ENCODE peak calls at places on chromosome 13, in four cellular contexts. Q, B, W and E are unnamed samples.

GRCh38 chr13:85367887-85368286 is 431.3 kb downstream of the SLITRK6 start:
- DNase-seq in Q (no peak), B (no peak), W (no peak), E (no peak)

GRCh38 chr13:51816604-51817254 is 12.8 kb upstream of the DHRS12 start:
- DNase-seq in Q (no peak), B (no peak), W (no peak), E (no peak)

GRCh38 chr13:26202365-26202972 is 19.6 kb downstream of the RNF6 start:
- DNase-seq in Q (no peak), B (no peak), W (no peak), E (no peak)

GRCh38 chr13:57553932-57554331 is 77.6 kb upstream of the PCDH17 start:
- DNase-seq in Q (no peak), B (no peak), W (no peak), E (no peak)

GRCh38 chr13:44347905-44348304 is 25.7 kb upstream of the SERP2 start:
- DNase-seq in Q (no peak), B (no peak), W (no peak), E (no peak)

GRCh38 chr13:44237276-44237767 is 136.3 kb upstream of the SERP2 start:
- DNase-seq in Q (no peak), B (no peak), W (no peak), E (no peak)

GRCh38 chr13:94329754-94330551 is 149.5 kb downstream of the DCT start:
- DNase-seq in Q (no peak), B (no peak), W (no peak), E (no peak)

GRCh38 chr13:59722580-59722900 is 441.2 kb downstream of the DIAPH3 start:
- DNase-seq in Q (no peak), B (no peak), W (no peak), E (no peak)

GRCh38 chr13:60134376-60134775 is 29.4 kb downstream of the DIAPH3 start:
- DNase-seq in Q (no peak), B (no peak), W (no peak), E (no peak)

GRCh38 chr13:108095036-108095435 is 120.3 kb downstream of the LIG4 start:
- DNase-seq in Q (no peak), B (no peak), W (no peak), E (no peak)

GRCh38 chr13:24737042-24737441 is 26.9 kb upstream of the RNF17 start:
- DNase-seq in Q (no peak), B (no peak), W (no peak), E (no peak)

GRCh38 chr13:98784666-98785065 is 32.2 kb upstream of the SLC15A1 start:
- DNase-seq in Q (no peak), B (no peak), W (no peak), E (no peak)

GRCh38 chr13:67303661-67304333 is 73.7 kb upstream of the PCDH9 start:
- DNase-seq in Q (no peak), B (no peak), W (no peak), E (no peak)

GRCh38 chr13:46953331-46953730 is 56.5 kb upstream of the HTR2A start:
- DNase-seq in Q (no peak), B (no peak), W (no peak), E (no peak)

GRCh38 chr13:43058318-43058674 is 34.9 kb downstream of the DNAJC15 start:
- DNase-seq in Q (no peak), B (peak; percentile 85), W (no peak), E (no peak)

GRCh38 chr13:45511310-45512147 is 46.8 kb downstream of the COG3 start:
- DNase-seq in Q (no peak), B (no peak), W (no peak), E (no peak)

GRCh38 chr13:76610819-76611415 is 275.3 kb downstream of the KCTD12 start:
- DNase-seq in Q (no peak), B (no peak), W (no peak), E (no peak)

GRCh38 chr13:98890920-98891319 is 86.9 kb downstream of the DOCK9 start:
- DNase-seq in Q (no peak), B (no peak), W (no peak), E (no peak)

GRCh38 chr13:54805743-54806142 is 1777.1 kb downstream of the OLFM4 start:
- DNase-seq in Q (no peak), B (no peak), W (no peak), E (no peak)

GRCh38 chr13:51148223-51148951 is 37.3 kb upstream of the C13orf42 start:
- DNase-seq in Q (no peak), B (no peak), W (no peak), E (no peak)

GRCh38 chr13:108223850-108224503 is 5.8 kb downstream of the ABHD13 start:
- DNase-seq in Q (no peak), B (no peak), W (no peak), E (no peak)

GRCh38 chr13:90564096-90564495 is 783.4 kb upstream of the MIR17HG start:
- DNase-seq in Q (no peak), B (no peak), W (no peak), E (no peak)

GRCh38 chr13:59247166-59247565 is 916.6 kb downstream of the DIAPH3 start:
- DNase-seq in Q (peak; percentile 49), B (no peak), W (peak; percentile 45), E (no peak)

GRCh38 chr13:31556376-31556775 is 182.9 kb upstream of the RXFP2 start:
- DNase-seq in Q (no peak), B (no peak), W (no peak), E (no peak)

GRCh38 chr13:71360041-71360440 is 507.0 kb downstream of the DACH1 start:
- DNase-seq in Q (no peak), B (no peak), W (no peak), E (no peak)

GRCh38 chr13:108993346-108993745 is 363.9 kb downstream of the MYO16 start:
- DNase-seq in Q (no peak), B (no peak), W (no peak), E (no peak)

GRCh38 chr13:65966991-65967451 is 1263.1 kb downstream of the PCDH9 start:
- DNase-seq in Q (no peak), B (peak; percentile 45), W (no peak), E (no peak)

GRCh38 chr13:73138967-73139491 is 80.2 kb downstream of the KLF5 start:
- DNase-seq in Q (no peak), B (peak; percentile 85), W (no peak), E (no peak)

GRCh38 chr13:110124201-110124600 is 182.8 kb downstream of the COL4A1 start:
- DNase-seq in Q (no peak), B (no peak), W (no peak), E (no peak)

DNA sequence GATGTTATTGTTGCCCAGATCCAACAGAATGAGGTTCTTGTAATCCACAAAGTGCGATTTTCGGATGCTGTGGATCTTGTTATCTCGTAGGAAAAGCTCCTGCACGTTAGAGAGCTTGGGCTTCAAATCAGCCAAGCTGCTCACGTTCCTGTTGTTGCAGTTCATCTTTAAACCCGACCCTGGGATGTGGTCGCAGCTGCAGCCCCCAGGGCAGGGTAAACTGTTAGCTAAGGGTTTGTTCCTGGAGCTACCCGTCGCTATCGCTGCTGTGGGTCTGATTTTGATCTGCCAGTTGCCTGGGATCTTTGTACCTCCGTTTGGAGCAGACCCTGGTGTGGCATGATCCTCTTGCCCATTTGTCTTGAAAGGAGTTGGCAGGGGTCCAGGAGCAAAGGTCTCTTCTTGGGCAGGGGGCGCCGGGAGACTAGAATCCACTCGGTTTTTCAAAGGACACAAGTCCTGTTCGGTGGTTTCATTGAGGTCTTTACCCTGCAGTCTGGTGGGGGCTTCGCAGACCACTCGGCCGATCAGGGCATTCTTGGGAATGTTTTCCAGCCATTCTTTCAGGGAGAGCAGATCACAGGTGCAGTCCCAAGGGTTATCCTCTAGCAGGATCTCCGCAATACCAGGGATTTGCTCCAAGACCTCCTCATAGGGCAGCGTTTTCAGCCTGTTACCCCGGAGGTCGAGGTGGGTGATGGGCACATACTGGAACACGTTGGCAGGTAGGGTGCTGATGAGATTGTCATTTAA is 1.8 kb downstream of the SLITRK1 start:
- DNase-seq in Q (no peak), B (peak; percentile 25), W (no peak), E (no peak)
- H3K4me3 ChIP-seq in Q (no peak overlapping the region), B (no peak overlapping the region), W (no peak overlapping the region), E (no peak overlapping the region)

GRCh38 chr13:95697052-95697680 is 20.2 kb downstream of the DNAJC3 start:
- DNase-seq in Q (no peak), B (no peak), W (no peak), E (no peak)

GRCh38 chr13:95698047-95698749 is 21.3 kb downstream of the DNAJC3 start:
- DNase-seq in Q (no peak), B (no peak), W (no peak), E (no peak)
- TF ChIP-seq CTCF in Q (no peak), B (peak; percentile 23), W (no peak), E (no peak)

GRCh38 chr13:33280550-33280905 is 5.0 kb downstream of the STARD13 start:
- DNase-seq in Q (no peak), B (no peak), W (no peak), E (no peak)
- H3K4me1 ChIP-seq in Q (peaks cover 13% of the 10 kb centered on the region), B (peaks cover 8% of the 10 kb centered on the region), W (peaks cover 64% of the 10 kb centered on the region), E (peaks cover 84% of the 10 kb centered on the region)

DNA sequence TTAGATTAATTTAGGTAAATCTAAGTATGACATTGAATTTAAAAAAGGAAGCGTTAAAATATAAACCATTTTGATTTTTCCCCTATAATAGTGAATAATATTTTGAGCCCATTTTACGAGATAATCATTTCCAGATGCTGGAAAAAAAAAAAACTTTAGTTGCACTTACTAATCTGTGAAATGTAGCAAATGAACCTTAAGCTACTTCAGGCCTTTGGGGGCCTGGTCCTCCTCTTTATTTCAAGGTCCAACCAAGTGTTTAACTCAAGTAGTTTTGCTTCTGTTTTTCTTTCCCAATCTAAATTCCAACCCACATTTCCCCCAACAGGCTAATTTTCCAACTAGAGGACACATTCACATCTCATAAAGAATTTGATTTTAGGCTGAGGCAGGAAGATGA is 101.2 kb downstream of the TNFRSF19 start:
- DNase-seq in Q (no peak), B (no peak), W (no peak), E (no peak)
- H3K4me3 ChIP-seq in Q (no peak overlapping the region), B (no peak overlapping the region), W (no peak overlapping the region), E (no peak overlapping the region)

GRCh38 chr13:41193919-41194824 is at the start of gene KBTBD7:
- DNase-seq in Q (peak; percentile 92), B (peak; percentile 96), W (peak; percentile 96), E (peak; percentile 81)
- TF ChIP-seq CTCF in Q (no peak), B (no peak), W (no peak), E (peak; percentile 42)

GRCh38 chr13:113862191-113862765 is 1.6 kb downstream of the GAS6 start:
- DNase-seq in Q (no peak), B (no peak), W (peak; percentile 32), E (no peak)

GRCh38 chr13:113860051-113860471 is 3.8 kb downstream of the GAS6 start:
- DNase-seq in Q (peak; percentile 49), B (peak; percentile 81), W (no peak), E (no peak)

GRCh38 chr13:113860579-113861432 is 3.1 kb downstream of the GAS6 start:
- DNase-seq in Q (peak; percentile 82), B (peak; percentile 93), W (peak; percentile 66), E (no peak)

GRCh38 chr13:113862766-113863510 is 938 bp downstream of the GAS6 start:
- DNase-seq in Q (peak; percentile 77), B (no peak), W (peak; percentile 68), E (no peak)

GRCh38 chr13:113861433-113862030 is 2.3 kb downstream of the GAS6 start:
- DNase-seq in Q (no peak), B (no peak), W (peak; percentile 35), E (no peak)
- H3K4me1 ChIP-seq in Q (peaks cover 56% of the 10 kb centered on the region), B (peaks cover 44% of the 10 kb centered on the region), W (peaks cover 58% of the 10 kb centered on the region), E (peaks cover 49% of the 10 kb centered on the region)

GRCh38 chr13:113110852-113111315 is 5.3 kb downstream of the F7 start:
- DNase-seq in Q (no peak), B (peak; percentile 26), W (peak; percentile 19), E (no peak)
- H3K4me3 ChIP-seq in Q (peak overlapping the region; percentile 41), B (no peak overlapping the region), W (peak overlapping the region; percentile 56), E (peak overlapping the region; percentile 66)

GRCh38 chr13:97753942-97754670 is 199.4 kb upstream of the IPO5 start:
- DNase-seq in Q (no peak), B (no peak), W (no peak), E (no peak)
- TF ChIP-seq CTCF in Q (no peak), B (no peak), W (no peak), E (no peak)